ENCODE peak calls at places on chromosomes 2 and 18, in ten cellular contexts. O, Q, E, K, S, B, V, A, J and I are unnamed samples.

GRCh38 chr2:239807568-239807967 is 217.6 kb downstream of the NDUFA10 start:
- DNase-seq in O (no peak), Q (no peak), E (no peak), K (no peak), S (no peak), B (no peak), V (no peak), A (no peak), J (no peak), I (no peak)

GRCh38 chr18:23231340-23232021 is 96.2 kb downstream of the CABLES1 start:
- DNase-seq in O (peak; percentile 87), Q (peak; percentile 94), E (peak; percentile 68), K (no peak), S (peak; percentile 89), B (no peak), V (peak; percentile 26), A (peak; percentile 98), J (peak; percentile 57), I (peak; percentile 99)

GRCh38 chr2:232203166-232203891 is 175.2 kb upstream of the ALPP start:
- DNase-seq in O (no peak), Q (no peak), E (no peak), K (no peak), S (no peak), B (no peak), V (no peak), A (no peak), J (no peak), I (no peak)

GRCh38 chr2:4091013-4091412 is 387.6 kb downstream of the DCDC2C start:
- DNase-seq in O (no peak), Q (no peak), E (no peak), K (no peak), S (no peak), B (no peak), V (no peak), A (no peak), J (no peak), I (no peak)

GRCh38 chr2:228867406-228867805 is 403.7 kb downstream of the PID1 start:
- DNase-seq in O (no peak), Q (no peak), E (no peak), K (no peak), S (no peak), B (no peak), V (no peak), A (no peak), J (no peak), I (no peak)

GRCh38 chr2:240460781-240461431 is 25.4 kb downstream of the GPC1 start:
- DNase-seq in O (no peak), Q (no peak), E (peak; percentile 0), K (peak; percentile 54), S (no peak), B (no peak), V (no peak), A (no peak), J (no peak), I (no peak)

GRCh38 chr2:118709786-118710185 is 137.7 kb downstream of the EN1 start:
- DNase-seq in O (no peak), Q (no peak), E (no peak), K (no peak), S (no peak), B (no peak), V (no peak), A (peak; percentile 13), J (no peak), I (no peak)

GRCh38 chr2:168518555-168519066 is 62.5 kb downstream of the CERS6 start:
- DNase-seq in O (no peak), Q (no peak), E (no peak), K (no peak), S (no peak), B (no peak), V (no peak), A (peak; percentile 64), J (no peak), I (no peak)

GRCh38 chr2:42675815-42676214 is 88.1 kb downstream of the OXER1 start:
- DNase-seq in O (no peak), Q (no peak), E (no peak), K (no peak), S (no peak), B (no peak), V (no peak), A (no peak), J (no peak), I (no peak)

GRCh38 chr2:108941767-108942166 is 47.3 kb downstream of the EDAR start:
- DNase-seq in O (no peak), Q (no peak), E (no peak), K (no peak), S (no peak), B (no peak), V (no peak), A (no peak), J (no peak), I (no peak)

GRCh38 chr2:31202833-31203232 is 14.5 kb downstream of the CAPN14 start:
- DNase-seq in O (no peak), Q (no peak), E (no peak), K (no peak), S (no peak), B (no peak), V (no peak), A (no peak), J (no peak), I (no peak)

GRCh38 chr2:175476374-175476773 is 294.9 kb upstream of the ATP5MC3 start:
- DNase-seq in O (no peak), Q (no peak), E (no peak), K (no peak), S (no peak), B (no peak), V (no peak), A (no peak), J (no peak), I (no peak)

GRCh38 chr2:172065086-172065485 is 20.2 kb upstream of the DLX1 start:
- DNase-seq in O (no peak), Q (no peak), E (no peak), K (no peak), S (no peak), B (no peak), V (no peak), A (peak; percentile 17), J (no peak), I (no peak)

GRCh38 chr18:22551536-22552151 is 133.9 kb upstream of the CTAGE1 start:
- DNase-seq in O (peak; percentile 74), Q (peak; percentile 99), E (no peak), K (no peak), S (no peak), B (no peak), V (no peak), A (peak; percentile 92), J (no peak), I (no peak)

GRCh38 chr18:3541549-3542386 is 91.8 kb downstream of the TGIF1 start:
- DNase-seq in O (no peak), Q (no peak), E (no peak), K (no peak), S (peak; percentile 5), B (no peak), V (no peak), A (no peak), J (no peak), I (peak; percentile 27)

GRCh38 chr18:77495079-77495478 is 245.4 kb downstream of the GALR1 start:
- DNase-seq in O (no peak), Q (no peak), E (no peak), K (peak; percentile 73), S (no peak), B (no peak), V (no peak), A (no peak), J (no peak), I (no peak)

GRCh38 chr2:73260338-73260984 is 23.8 kb downstream of the FBXO41 start:
- DNase-seq in O (peak; percentile 89), Q (no peak), E (no peak), K (peak; percentile 90), S (no peak), B (peak; percentile 75), V (no peak), A (peak; percentile 63), J (no peak), I (no peak)

GRCh38 chr2:203718087-203718486 is 11.6 kb downstream of the CD28 start:
- DNase-seq in O (no peak), Q (peak; percentile 35), E (peak; percentile 63), K (no peak), S (no peak), B (no peak), V (no peak), A (peak; percentile 21), J (no peak), I (peak; percentile 36)

GRCh38 chr18:41532344-41533086 is 422.5 kb upstream of the PIK3C3 start:
- DNase-seq in O (no peak), Q (peak; percentile 68), E (no peak), K (peak; percentile 8), S (no peak), B (no peak), V (no peak), A (peak; percentile 20), J (no peak), I (no peak)

GRCh38 chr18:9831723-9832199 is 54.0 kb upstream of the TXNDC2 start:
- DNase-seq in O (no peak), Q (no peak), E (no peak), K (no peak), S (no peak), B (no peak), V (no peak), A (no peak), J (no peak), I (no peak)